ENCODE peak calls at places on chromosomes 2 and 18, in six cellular contexts. M is neuronal stem cell, P is IMR-90, E is H9, O is mesenchymal stem cell, W is H1. B is an unnamed sample.
A peak's percentile ranks its signal among the peaks of the same experiment; 100 is the strongest.

GRCh38 chr18:70021043-70021442 is 73.4 kb upstream of the CD226 start:
- DNase-seq in M (no peak), P (no peak), E (no peak), O (no peak), W (no peak), B (no peak)

GRCh38 chr2:177678939-177679338 is 286.4 kb downstream of the AGPS start:
- DNase-seq in M (no peak), P (no peak), E (no peak), O (no peak), W (no peak), B (no peak)

GRCh38 chr2:8511868-8512612 is 169.8 kb upstream of the ID2 start:
- DNase-seq in M (no peak), P (peak; percentile 64), E (no peak), O (peak; percentile 75), W (no peak), B (no peak)

GRCh38 chr2:113848758-113849460 is 41.0 kb upstream of the ACTR3 start:
- DNase-seq in M (no peak), P (peak; percentile 62), E (no peak), O (no peak), W (no peak), B (no peak)

GRCh38 chr2:98037206-98037605 is 41.5 kb upstream of the TMEM131 start:
- DNase-seq in M (no peak), P (no peak), E (no peak), O (no peak), W (no peak), B (no peak)

GRCh38 chr2:220531216-220531615 is 903.8 kb downstream of the SLC4A3 start:
- DNase-seq in M (no peak), P (no peak), E (no peak), O (no peak), W (no peak), B (peak; percentile 12)

GRCh38 chr2:169480079-169480465 is 778 bp downstream of the BBS5 start:
- DNase-seq in M (no peak), P (peak; percentile 10), E (no peak), O (no peak), W (no peak), B (peak; percentile 66)

GRCh38 chr2:234058881-234059280 is 8.4 kb downstream of the SPP2 start:
- DNase-seq in M (no peak), P (no peak), E (no peak), O (no peak), W (no peak), B (no peak)

GRCh38 chr2:98503481-98504096 is 58.9 kb downstream of the INPP4A start:
- DNase-seq in M (no peak), P (peak; percentile 50), E (no peak), O (no peak), W (no peak), B (peak; percentile 43)

GRCh38 chr2:111986116-111986900 is 68.8 kb upstream of the TMEM87B start:
- DNase-seq in M (peak; percentile 63), P (peak; percentile 8), E (no peak), O (peak; percentile 32), W (no peak), B (no peak)

GRCh38 chr2:216491757-216492635 is 6.6 kb upstream of the RPL37A start:
- DNase-seq in M (no peak), P (no peak), E (no peak), O (no peak), W (no peak), B (peak; percentile 61)

GRCh38 chr2:156689945-156690344 is 253.8 kb downstream of the GPD2 start:
- DNase-seq in M (no peak), P (no peak), E (no peak), O (no peak), W (no peak), B (no peak)

GRCh38 chr2:14634223-14634884 is 1.8 kb downstream of the LRATD1 start:
- DNase-seq in M (peak; percentile 78), P (peak; percentile 54), E (peak; percentile 86), O (peak; percentile 49), W (peak; percentile 53), B (peak; percentile 93)

GRCh38 chr2:120436885-120437603 is 91.1 kb downstream of the INHBB start:
- DNase-seq in M (no peak), P (peak; percentile 13), E (peak; percentile 89), O (no peak), W (peak; percentile 53), B (peak; percentile 82)

GRCh38 chr2:20224716-20225293 is at the start of gene SDC1:
- DNase-seq in M (peak; percentile 55), P (peak; percentile 45), E (peak; percentile 76), O (peak; percentile 58), W (no peak), B (peak; percentile 79)

GRCh38 chr2:99451280-99451679 is 38.5 kb downstream of the REV1 start:
- DNase-seq in M (no peak), P (no peak), E (no peak), O (no peak), W (no peak), B (no peak)

GRCh38 chr2:148990968-148991367 is 47.5 kb upstream of the LYPD6B start:
- DNase-seq in M (no peak), P (no peak), E (no peak), O (no peak), W (no peak), B (no peak)

GRCh38 chr18:49052891-49053644 is 102.3 kb upstream of the SMAD7 start:
- DNase-seq in M (no peak), P (peak; percentile 97), E (no peak), O (peak; percentile 64), W (no peak), B (peak; percentile 71)

GRCh38 chr2:191864623-191865521 is 18.0 kb upstream of the CAVIN2 start:
- DNase-seq in M (no peak), P (peak; percentile 53), E (no peak), O (peak; percentile 75), W (no peak), B (peak; percentile 91)

DNA sequence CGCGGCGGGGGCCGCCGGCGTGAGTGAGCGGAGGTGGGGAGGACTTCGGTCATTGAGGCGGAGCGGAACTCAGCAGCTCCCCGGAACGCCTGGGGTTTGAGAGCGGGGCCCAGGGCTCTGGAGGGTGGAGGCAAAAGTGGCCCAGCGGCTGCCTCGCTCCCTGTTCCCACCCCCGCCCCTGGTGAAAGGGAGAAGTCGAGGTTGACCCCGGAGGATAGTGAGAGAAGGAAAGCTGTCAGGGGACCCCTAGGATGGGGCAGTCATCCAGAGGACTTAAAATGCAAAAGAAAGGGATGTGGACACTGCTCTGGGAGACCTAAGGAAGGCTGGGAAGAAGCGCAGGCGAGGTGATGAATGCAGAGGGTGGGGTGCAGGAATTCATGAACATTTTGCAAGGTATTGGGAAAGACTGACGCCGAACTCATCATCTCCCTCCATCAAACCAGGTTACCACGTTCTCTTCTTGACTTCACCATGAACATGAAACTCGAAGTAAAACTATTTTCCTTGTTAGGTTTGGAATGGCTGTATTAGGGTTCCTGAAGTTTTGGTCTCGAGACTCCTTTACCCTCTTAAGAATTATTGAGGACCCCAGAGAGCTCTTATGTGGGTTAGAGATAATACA is 788 bp downstream of the MALT1 start:
- DNase-seq in M (no peak), P (peak; percentile 36), E (no peak), O (peak; percentile 39), W (no peak), B (peak; percentile 16)
- H3K4me1 ChIP-seq in M (peaks cover 3% of the 10 kb centered on the region), P (peaks cover 14% of the 10 kb centered on the region), E (peaks cover 2% of the 10 kb centered on the region), O (peaks cover 11% of the 10 kb centered on the region), W (peaks cover 3% of the 10 kb centered on the region), B (peaks cover 13% of the 10 kb centered on the region)

GRCh38 chr2:159714586-159714930 is 2.3 kb downstream of the MARCHF7 start:
- DNase-seq in M (no peak), P (no peak), E (no peak), O (no peak), W (no peak), B (no peak)
- H3K23ac ChIP-seq in M (no peak overlapping the region), P (peak overlapping the region; percentile 41), E (no peak overlapping the region), O (no peak overlapping the region), W (no peak overlapping the region), B (no peak overlapping the region)

GRCh38 chr2:160028431-160029269 is 33.8 kb downstream of the PLA2R1 start:
- DNase-seq in M (no peak), P (peak; percentile 58), E (no peak), O (peak; percentile 45), W (no peak), B (no peak)
- H4K91ac ChIP-seq in M (no peak overlapping the region), P (no peak overlapping the region), E (no peak overlapping the region), O (no peak overlapping the region), W (no peak overlapping the region), B (no peak overlapping the region)

DNA sequence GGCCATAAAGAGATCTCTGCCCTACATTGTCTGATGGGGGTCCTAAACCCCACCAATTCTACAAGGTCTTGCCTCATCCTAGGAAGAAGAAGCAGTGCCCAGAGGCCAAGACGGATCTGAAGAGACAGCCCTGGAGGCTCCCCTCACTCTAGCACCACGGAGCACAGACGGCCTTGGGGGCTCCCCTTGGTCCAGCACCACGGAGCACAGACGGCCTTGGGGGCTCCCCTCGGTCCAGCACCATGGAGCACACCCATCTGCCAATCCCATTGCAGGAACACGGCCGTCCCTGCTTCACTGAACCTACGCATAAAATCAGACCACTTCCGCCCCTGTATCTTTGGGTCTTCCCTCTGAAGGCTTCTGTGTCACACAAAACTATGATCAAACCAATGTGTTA is 215.1 kb upstream of the SALL3 start:
- DNase-seq in M (no peak), P (no peak), E (no peak), O (no peak), W (no peak), B (no peak)
- H3K4me1 ChIP-seq in M (peaks cover 2% of the 10 kb centered on the region), P (no peaks in the 10 kb centered on the region), E (no peaks in the 10 kb centered on the region), O (no peaks in the 10 kb centered on the region), W (peaks cover 2% of the 10 kb centered on the region), B (no peaks in the 10 kb centered on the region)

GRCh38 chr2:47520825-47521665 is 118.1 kb downstream of the MSH2 start:
- DNase-seq in M (no peak), P (peak; percentile 61), E (peak; percentile 64), O (no peak), W (no peak), B (peak; percentile 53)

GRCh38 chr2:47521666-47522285 is 118.8 kb downstream of the MSH2 start:
- DNase-seq in M (no peak), P (no peak), E (no peak), O (no peak), W (no peak), B (no peak)

GRCh38 chr2:47528874-47529273 is 125.9 kb downstream of the MSH2 start:
- DNase-seq in M (no peak), P (peak; percentile 36), E (no peak), O (peak; percentile 39), W (no peak), B (no peak)

GRCh38 chr2:47520302-47520630 is 117.3 kb downstream of the MSH2 start:
- DNase-seq in M (no peak), P (no peak), E (no peak), O (no peak), W (no peak), B (no peak)

GRCh38 chr2:47525167-47525566 is 122.2 kb downstream of the MSH2 start:
- DNase-seq in M (no peak), P (no peak), E (no peak), O (no peak), W (no peak), B (no peak)
- H3K23ac ChIP-seq in M (no peak overlapping the region), P (no peak overlapping the region), E (no peak overlapping the region), O (no peak overlapping the region), W (no peak overlapping the region), B (no peak overlapping the region)

GRCh38 chr2:110877031-110877827 is 144.9 kb downstream of the ACOXL start:
- DNase-seq in M (no peak), P (no peak), E (no peak), O (no peak), W (no peak), B (no peak)
- H4K91ac ChIP-seq in M (no peak overlapping the region), P (no peak overlapping the region), E (no peak overlapping the region), O (no peak overlapping the region), W (peak overlapping the region; percentile 35), B (no peak overlapping the region)

GRCh38 chr2:85433511-85434089 is 15.1 kb downstream of the SH2D6 start:
- DNase-seq in M (no peak), P (peak; percentile 96), E (no peak), O (peak; percentile 85), W (no peak), B (no peak)
- H3K4me1 ChIP-seq in M (peaks cover 36% of the 10 kb centered on the region), P (peaks cover 32% of the 10 kb centered on the region), E (peaks cover 18% of the 10 kb centered on the region), O (peaks cover 63% of the 10 kb centered on the region), W (peaks cover 64% of the 10 kb centered on the region), B (peaks cover 10% of the 10 kb centered on the region)

B was measured in trophoblast cell.